ENCODE peak calls at places on chromosomes 2 and 18, in ten cellular contexts. One of them, this sample, is unnamed.

GRCh38 chr2:126662623-126663022 is 6.7 kb downstream of the GYPC start:
- DNase-seq in Calu3: no peak
- DNase-seq in GM13976: no peak
- DNase-seq in GM23338: no peak
- DNase-seq in cardiac muscle cell: no peak
- DNase-seq in IMR-90: no peak
- DNase-seq in kidney epithelial cell: no peak
- DNase-seq in endothelial cell: no peak
- DNase-seq in BJ: no peak
- DNase-seq in fibroblast of the aortic adventitia: no peak
- DNase-seq in this sample: no peak

GRCh38 chr2:232866104-232866503 is 4.0 kb upstream of the SNORC start:
- DNase-seq in cardiac muscle cell: no peak
- DNase-seq in BJ: no peak
- DNase-seq in kidney epithelial cell: no peak
- DNase-seq in fibroblast of the aortic adventitia: no peak
- DNase-seq in IMR-90: no peak
- DNase-seq in GM23338: no peak
- DNase-seq in GM13976: no peak
- DNase-seq in endothelial cell: no peak
- DNase-seq in Calu3: no peak
- DNase-seq in this sample: no peak

GRCh38 chr2:1305357-1305756 is 107.9 kb upstream of the TPO start:
- DNase-seq in Calu3: no peak
- DNase-seq in fibroblast of the aortic adventitia: no peak
- DNase-seq in GM13976: no peak
- DNase-seq in kidney epithelial cell: no peak
- DNase-seq in cardiac muscle cell: no peak
- DNase-seq in endothelial cell: no peak
- DNase-seq in BJ: no peak
- DNase-seq in IMR-90: no peak
- DNase-seq in GM23338: no peak
- DNase-seq in this sample: no peak

GRCh38 chr2:37766087-37766486 is 94.6 kb upstream of the CDC42EP3 start:
- DNase-seq in Calu3: no peak
- DNase-seq in BJ: no peak
- DNase-seq in cardiac muscle cell: no peak
- DNase-seq in IMR-90: no peak
- DNase-seq in endothelial cell: no peak
- DNase-seq in fibroblast of the aortic adventitia: no peak
- DNase-seq in kidney epithelial cell: no peak
- DNase-seq in GM13976: no peak
- DNase-seq in GM23338: peak; percentile 32
- DNase-seq in this sample: no peak

GRCh38 chr2:125658583-125658982 is 997.4 kb upstream of the GYPC start:
- DNase-seq in GM13976: no peak
- DNase-seq in BJ: no peak
- DNase-seq in endothelial cell: no peak
- DNase-seq in IMR-90: no peak
- DNase-seq in fibroblast of the aortic adventitia: no peak
- DNase-seq in kidney epithelial cell: no peak
- DNase-seq in Calu3: no peak
- DNase-seq in GM23338: no peak
- DNase-seq in cardiac muscle cell: no peak
- DNase-seq in this sample: no peak

GRCh38 chr2:118386636-118387302 is 298.5 kb downstream of the INSIG2 start:
- DNase-seq in GM13976: no peak
- DNase-seq in cardiac muscle cell: no peak
- DNase-seq in IMR-90: peak; percentile 85
- DNase-seq in Calu3: no peak
- DNase-seq in kidney epithelial cell: peak; percentile 51
- DNase-seq in fibroblast of the aortic adventitia: peak; percentile 70
- DNase-seq in BJ: peak; percentile 25
- DNase-seq in endothelial cell: no peak
- DNase-seq in GM23338: no peak
- DNase-seq in this sample: no peak

GRCh38 chr2:158967114-158967730 is 1.2 kb upstream of the TANC1 start:
- DNase-seq in GM23338: no peak
- DNase-seq in fibroblast of the aortic adventitia: no peak
- DNase-seq in BJ: no peak
- DNase-seq in IMR-90: no peak
- DNase-seq in cardiac muscle cell: peak; percentile 42
- DNase-seq in endothelial cell: peak; percentile 18
- DNase-seq in GM13976: no peak
- DNase-seq in kidney epithelial cell: no peak
- DNase-seq in Calu3: no peak
- DNase-seq in this sample: no peak

GRCh38 chr18:73509460-73509859 is 638.2 kb downstream of the FBXO15 start:
- DNase-seq in cardiac muscle cell: no peak
- DNase-seq in Calu3: no peak
- DNase-seq in GM13976: no peak
- DNase-seq in GM23338: no peak
- DNase-seq in kidney epithelial cell: no peak
- DNase-seq in endothelial cell: no peak
- DNase-seq in BJ: peak; percentile 31
- DNase-seq in IMR-90: peak; percentile 33
- DNase-seq in fibroblast of the aortic adventitia: peak; percentile 66
- DNase-seq in this sample: no peak

GRCh38 chr2:143205106-143205764 is 76.0 kb downstream of the ARHGAP15 start:
- DNase-seq in IMR-90: peak; percentile 8
- DNase-seq in Calu3: no peak
- DNase-seq in cardiac muscle cell: no peak
- DNase-seq in kidney epithelial cell: no peak
- DNase-seq in BJ: no peak
- DNase-seq in GM13976: no peak
- DNase-seq in endothelial cell: no peak
- DNase-seq in fibroblast of the aortic adventitia: peak; percentile 20
- DNase-seq in GM23338: peak; percentile 30
- DNase-seq in this sample: no peak

GRCh38 chr2:97970300-97971060 is 25.3 kb downstream of the TMEM131 start:
- DNase-seq in BJ: no peak
- DNase-seq in kidney epithelial cell: no peak
- DNase-seq in GM23338: no peak
- DNase-seq in cardiac muscle cell: no peak
- DNase-seq in IMR-90: no peak
- DNase-seq in fibroblast of the aortic adventitia: no peak
- DNase-seq in endothelial cell: no peak
- DNase-seq in GM13976: no peak
- DNase-seq in Calu3: no peak
- DNase-seq in this sample: no peak

GRCh38 chr18:71027531-71027930 is 738.7 kb downstream of the SOCS6 start:
- DNase-seq in cardiac muscle cell: no peak
- DNase-seq in kidney epithelial cell: no peak
- DNase-seq in BJ: no peak
- DNase-seq in GM13976: no peak
- DNase-seq in GM23338: no peak
- DNase-seq in fibroblast of the aortic adventitia: no peak
- DNase-seq in endothelial cell: no peak
- DNase-seq in Calu3: peak; percentile 52
- DNase-seq in IMR-90: no peak
- DNase-seq in this sample: no peak

GRCh38 chr2:9091819-9092218 is 88.3 kb upstream of the MBOAT2 start:
- DNase-seq in cardiac muscle cell: no peak
- DNase-seq in GM23338: no peak
- DNase-seq in fibroblast of the aortic adventitia: peak; percentile 20
- DNase-seq in Calu3: no peak
- DNase-seq in BJ: no peak
- DNase-seq in GM13976: no peak
- DNase-seq in kidney epithelial cell: no peak
- DNase-seq in endothelial cell: no peak
- DNase-seq in IMR-90: peak; percentile 51
- DNase-seq in this sample: no peak

DNA sequence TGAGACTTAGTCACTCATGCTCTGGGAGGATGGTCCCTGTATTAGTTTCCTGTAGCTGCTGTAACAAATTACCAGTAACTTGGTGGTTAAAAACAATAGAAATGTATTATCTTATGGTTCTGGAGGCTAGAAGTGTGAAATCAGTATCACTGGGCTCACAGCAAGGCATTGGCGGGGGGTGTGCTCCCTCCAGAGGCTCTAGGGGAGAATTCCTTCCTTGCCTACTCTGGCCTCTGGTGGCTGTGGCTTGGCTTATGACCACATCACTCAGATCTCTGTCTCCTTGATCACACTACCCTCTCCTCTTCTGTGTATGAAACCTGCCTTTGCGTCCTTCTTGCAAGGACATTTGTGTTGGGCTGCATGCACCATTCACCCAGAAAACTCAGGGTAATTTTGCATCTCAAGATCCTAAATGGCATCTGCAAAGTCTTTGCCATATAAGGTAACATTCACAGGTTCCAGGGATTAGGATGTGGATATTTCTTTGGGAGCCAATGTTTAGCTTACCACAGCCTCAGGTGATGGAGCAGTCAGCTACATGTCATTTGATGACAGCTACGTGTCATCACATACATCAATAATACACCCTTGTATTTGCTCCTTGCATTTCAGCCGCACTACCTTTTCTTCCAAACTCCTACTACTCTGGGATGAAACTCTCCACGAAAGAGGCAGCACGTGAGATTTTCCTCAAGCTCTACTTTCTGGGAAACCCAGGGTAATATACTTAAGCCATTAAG is 49.6 kb upstream of the POU3F3 start:
- DNase-seq in fibroblast of the aortic adventitia: no peak
- DNase-seq in GM23338: peak; percentile 57
- DNase-seq in Calu3: no peak
- DNase-seq in BJ: no peak
- DNase-seq in IMR-90: no peak
- DNase-seq in cardiac muscle cell: no peak
- DNase-seq in GM13976: no peak
- DNase-seq in endothelial cell: no peak
- DNase-seq in kidney epithelial cell: no peak
- DNase-seq in this sample: no peak
- TF ChIP-seq CTCF in fibroblast of the aortic adventitia: no peak
- TF ChIP-seq CTCF in GM23338: peak; percentile 68
- TF ChIP-seq CTCF in Calu3: no peak
- TF ChIP-seq CTCF in BJ: no peak
- TF ChIP-seq CTCF in IMR-90: no peak
- TF ChIP-seq CTCF in cardiac muscle cell: no peak
- TF ChIP-seq CTCF in GM13976: no peak
- TF ChIP-seq CTCF in endothelial cell: no peak
- TF ChIP-seq CTCF in kidney epithelial cell: no peak
- TF ChIP-seq CTCF in this sample: peak; percentile 15

GRCh38 chr2:228983700-228984099 is 287.4 kb downstream of the PID1 start:
- DNase-seq in IMR-90: no peak
- DNase-seq in endothelial cell: no peak
- DNase-seq in cardiac muscle cell: no peak
- DNase-seq in GM23338: no peak
- DNase-seq in fibroblast of the aortic adventitia: no peak
- DNase-seq in kidney epithelial cell: no peak
- DNase-seq in Calu3: no peak
- DNase-seq in BJ: no peak
- DNase-seq in GM13976: no peak
- DNase-seq in this sample: no peak
- TF ChIP-seq CTCF in IMR-90: no peak
- TF ChIP-seq CTCF in endothelial cell: no peak
- TF ChIP-seq CTCF in cardiac muscle cell: no peak
- TF ChIP-seq CTCF in GM23338: peak; percentile 20
- TF ChIP-seq CTCF in fibroblast of the aortic adventitia: no peak
- TF ChIP-seq CTCF in kidney epithelial cell: no peak
- TF ChIP-seq CTCF in Calu3: no peak
- TF ChIP-seq CTCF in BJ: no peak
- TF ChIP-seq CTCF in GM13976: no peak
- TF ChIP-seq CTCF in this sample: no peak

GRCh38 chr2:114545052-114545451 is 102.6 kb downstream of the DPP10 start:
- DNase-seq in cardiac muscle cell: no peak
- DNase-seq in GM23338: no peak
- DNase-seq in kidney epithelial cell: no peak
- DNase-seq in Calu3: no peak
- DNase-seq in fibroblast of the aortic adventitia: no peak
- DNase-seq in BJ: no peak
- DNase-seq in IMR-90: no peak
- DNase-seq in GM13976: no peak
- DNase-seq in endothelial cell: no peak
- DNase-seq in this sample: no peak
- TF ChIP-seq CTCF in cardiac muscle cell: no peak
- TF ChIP-seq CTCF in GM23338: no peak
- TF ChIP-seq CTCF in kidney epithelial cell: no peak
- TF ChIP-seq CTCF in Calu3: no peak
- TF ChIP-seq CTCF in fibroblast of the aortic adventitia: no peak
- TF ChIP-seq CTCF in BJ: no peak
- TF ChIP-seq CTCF in IMR-90: no peak
- TF ChIP-seq CTCF in GM13976: no peak
- TF ChIP-seq CTCF in endothelial cell: no peak
- TF ChIP-seq CTCF in this sample: no peak

DNA sequence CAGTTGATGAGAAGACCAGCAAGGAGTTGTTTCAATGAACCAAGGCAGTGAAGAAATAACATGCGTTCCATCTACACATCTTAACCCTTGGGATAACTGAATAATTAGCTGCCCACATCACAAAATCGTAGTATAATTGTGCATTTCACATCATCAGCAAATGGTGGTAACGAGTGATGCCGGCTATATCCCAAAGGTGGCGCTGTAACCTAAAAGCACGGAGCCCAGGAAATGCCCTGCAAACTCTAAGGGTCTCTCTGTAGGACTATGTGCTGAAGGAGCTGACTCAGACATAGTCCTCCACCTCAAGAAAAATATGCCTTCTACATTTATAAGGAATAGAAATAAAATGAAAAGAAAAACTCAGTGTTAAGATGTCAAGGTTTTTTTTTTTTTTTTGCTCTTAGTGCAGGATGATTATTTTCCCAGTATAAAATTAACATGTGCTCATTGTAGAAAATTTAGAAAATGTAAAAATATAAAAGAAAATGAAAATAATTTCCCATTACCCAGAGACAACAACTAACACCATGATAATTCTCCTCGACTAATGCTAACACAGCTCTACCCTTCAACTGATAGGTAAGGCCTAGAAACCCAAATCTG is 23.1 kb upstream of the DSG3 start:
- DNase-seq in GM13976: peak; percentile 39
- DNase-seq in IMR-90: peak; percentile 20
- DNase-seq in kidney epithelial cell: peak; percentile 26
- DNase-seq in Calu3: peak; percentile 67
- DNase-seq in endothelial cell: peak; percentile 57
- DNase-seq in fibroblast of the aortic adventitia: peak; percentile 12
- DNase-seq in cardiac muscle cell: peak; percentile 71
- DNase-seq in GM23338: peak; percentile 83
- DNase-seq in BJ: no peak
- DNase-seq in this sample: no peak
- TF ChIP-seq CTCF in GM13976: peak; percentile 73
- TF ChIP-seq CTCF in IMR-90: peak; percentile 43
- TF ChIP-seq CTCF in kidney epithelial cell: peak; percentile 89
- TF ChIP-seq CTCF in Calu3: peak; percentile 92
- TF ChIP-seq CTCF in endothelial cell: peak; percentile 88
- TF ChIP-seq CTCF in fibroblast of the aortic adventitia: peak; percentile 54
- TF ChIP-seq CTCF in cardiac muscle cell: peak; percentile 86
- TF ChIP-seq CTCF in GM23338: peak; percentile 96
- TF ChIP-seq CTCF in BJ: peak; percentile 6
- TF ChIP-seq CTCF in this sample: peak; percentile 87